ENCODE peak calls at places on chromosomes 2 and 18, in four cellular contexts. Q is right cardiac atrium; I is NT2/D1; D is activated CD4-positive, alpha-beta T cell treated with anti-CD3 and anti-CD28 coated beads for 24 hours. V is an unnamed sample.

GRCh38 chr18:77102246-77103040 is 30.1 kb downstream of the MBP start:
- DNase-seq in I (no peak), Q (no peak), D (no peak), V (no peak)

GRCh38 chr18:11981633-11982366 is 493 bp downstream of the IMPA2 start:
- DNase-seq in I (no peak), Q (peak; percentile 59), D (no peak), V (peak; percentile 60)

GRCh38 chr2:230176996-230177395 is 42.8 kb downstream of the SP110 start:
- DNase-seq in D (no peak), Q (no peak), I (no peak), V (no peak)

GRCh38 chr2:24080721-24081120 is 3.9 kb downstream of the TP53I3 start:
- DNase-seq in I (no peak), Q (no peak), D (no peak), V (no peak)

GRCh38 chr18:24600076-24600654 is 139.7 kb downstream of the HRH4 start:
- DNase-seq in I (no peak), Q (no peak), D (no peak), V (peak; percentile 45)

GRCh38 chr2:20157606-20157970 is 67.3 kb downstream of the SDC1 start:
- DNase-seq in I (no peak), D (no peak), Q (no peak), V (no peak)

GRCh38 chr2:155021591-155021990 is 323.1 kb downstream of the KCNJ3 start:
- DNase-seq in I (no peak), Q (no peak), D (no peak), V (no peak)

GRCh38 chr2:153165021-153165420 is 313.5 kb downstream of the RPRM start:
- DNase-seq in D (no peak), I (no peak), Q (no peak), V (no peak)

GRCh38 chr2:63845866-63846265 is 4.2 kb downstream of the UGP2 start:
- DNase-seq in Q (no peak), D (no peak), I (no peak), V (no peak)

GRCh38 chr2:136131961-136132839 is 14.3 kb upstream of the CXCR4 start:
- DNase-seq in Q (no peak), D (no peak), I (no peak), V (no peak)

V was measured in heart right ventricle.